ENCODE peak calls at places on chromosomes 12 and 14, in five cellular contexts. One of them, this sample, is unnamed.
A peak's percentile ranks its signal among the peaks of the same experiment; 100 is the strongest.

GRCh38 chr14:80167793-80168448 is 43.4 kb downstream of the DIO2 start:
- ATAC-seq in activated T-cell treated with anti-CD3 and anti-CD28 coated beads, Interleukin-2, amount 50 U/mL, for 4 hours: no peak
- ATAC-seq in left lobe of liver: no peak
- ATAC-seq in omental fat pad: no peak
- ATAC-seq in left ventricle myocardium superior: peak; percentile 97
- ATAC-seq in this sample: no peak

GRCh38 chr14:73760598-73761586 is 46.7 kb upstream of the PNMA1 start:
- ATAC-seq in activated T-cell treated with anti-CD3 and anti-CD28 coated beads, Interleukin-2, amount 50 U/mL, for 4 hours: peak; percentile 0
- ATAC-seq in left lobe of liver: no peak
- ATAC-seq in omental fat pad: no peak
- ATAC-seq in left ventricle myocardium superior: no peak
- ATAC-seq in this sample: no peak

GRCh38 chr14:101835166-101835557 is 73.7 kb downstream of the PPP2R5C start:
- ATAC-seq in activated T-cell treated with anti-CD3 and anti-CD28 coated beads, Interleukin-2, amount 50 U/mL, for 4 hours: no peak
- ATAC-seq in left lobe of liver: no peak
- ATAC-seq in omental fat pad: no peak
- ATAC-seq in left ventricle myocardium superior: peak; percentile 13
- ATAC-seq in this sample: no peak

GRCh38 chr12:119740835-119741234 is 72.9 kb downstream of the PRKAB1 start:
- ATAC-seq in activated T-cell treated with anti-CD3 and anti-CD28 coated beads, Interleukin-2, amount 50 U/mL, for 4 hours: no peak
- ATAC-seq in left lobe of liver: no peak
- ATAC-seq in omental fat pad: no peak
- ATAC-seq in left ventricle myocardium superior: no peak
- ATAC-seq in this sample: no peak

GRCh38 chr12:120903382-120903817 is 758 bp downstream of the SPPL3 start:
- ATAC-seq in activated T-cell treated with anti-CD3 and anti-CD28 coated beads, Interleukin-2, amount 50 U/mL, for 4 hours: peak; percentile 49
- ATAC-seq in left lobe of liver: peak; percentile 76
- ATAC-seq in omental fat pad: peak; percentile 51
- ATAC-seq in left ventricle myocardium superior: peak; percentile 50
- ATAC-seq in this sample: peak; percentile 70

GRCh38 chr12:76274699-76275098 is 73.5 kb downstream of the BBS10 start:
- ATAC-seq in activated T-cell treated with anti-CD3 and anti-CD28 coated beads, Interleukin-2, amount 50 U/mL, for 4 hours: peak; percentile 82
- ATAC-seq in left lobe of liver: no peak
- ATAC-seq in omental fat pad: no peak
- ATAC-seq in left ventricle myocardium superior: no peak
- ATAC-seq in this sample: peak; percentile 94

GRCh38 chr14:75141967-75142366 is 15.1 kb upstream of the NEK9 start:
- ATAC-seq in activated T-cell treated with anti-CD3 and anti-CD28 coated beads, Interleukin-2, amount 50 U/mL, for 4 hours: peak; percentile 66
- ATAC-seq in left lobe of liver: peak; percentile 54
- ATAC-seq in omental fat pad: no peak
- ATAC-seq in left ventricle myocardium superior: peak; percentile 24
- ATAC-seq in this sample: no peak

GRCh38 chr12:69022674-69023073 is 89.7 kb upstream of the CPM start:
- ATAC-seq in activated T-cell treated with anti-CD3 and anti-CD28 coated beads, Interleukin-2, amount 50 U/mL, for 4 hours: no peak
- ATAC-seq in left lobe of liver: no peak
- ATAC-seq in omental fat pad: no peak
- ATAC-seq in left ventricle myocardium superior: no peak
- ATAC-seq in this sample: peak; percentile 24

GRCh38 chr14:95294320-95294719 is 25.4 kb downstream of the CLMN start:
- ATAC-seq in activated T-cell treated with anti-CD3 and anti-CD28 coated beads, Interleukin-2, amount 50 U/mL, for 4 hours: no peak
- ATAC-seq in left lobe of liver: no peak
- ATAC-seq in omental fat pad: no peak
- ATAC-seq in left ventricle myocardium superior: no peak
- ATAC-seq in this sample: no peak

GRCh38 chr12:639566-639965 is 23.7 kb downstream of the NINJ2 start:
- ATAC-seq in activated T-cell treated with anti-CD3 and anti-CD28 coated beads, Interleukin-2, amount 50 U/mL, for 4 hours: peak; percentile 48
- ATAC-seq in left lobe of liver: no peak
- ATAC-seq in omental fat pad: no peak
- ATAC-seq in left ventricle myocardium superior: no peak
- ATAC-seq in this sample: peak; percentile 78

GRCh38 chr12:111753144-111753881 is 13.4 kb upstream of the ALDH2 start:
- ATAC-seq in activated T-cell treated with anti-CD3 and anti-CD28 coated beads, Interleukin-2, amount 50 U/mL, for 4 hours: no peak
- ATAC-seq in left lobe of liver: peak; percentile 86
- ATAC-seq in omental fat pad: peak; percentile 90
- ATAC-seq in left ventricle myocardium superior: peak; percentile 75
- ATAC-seq in this sample: no peak

GRCh38 chr14:85512491-85512890 is 17.5 kb upstream of the FLRT2 start:
- ATAC-seq in activated T-cell treated with anti-CD3 and anti-CD28 coated beads, Interleukin-2, amount 50 U/mL, for 4 hours: no peak
- ATAC-seq in left lobe of liver: no peak
- ATAC-seq in omental fat pad: no peak
- ATAC-seq in left ventricle myocardium superior: no peak
- ATAC-seq in this sample: no peak

GRCh38 chr14:99755068-99755405 is 38.2 kb upstream of the EML1 start:
- ATAC-seq in activated T-cell treated with anti-CD3 and anti-CD28 coated beads, Interleukin-2, amount 50 U/mL, for 4 hours: no peak
- ATAC-seq in left lobe of liver: no peak
- ATAC-seq in omental fat pad: no peak
- ATAC-seq in left ventricle myocardium superior: peak; percentile 54
- ATAC-seq in this sample: no peak

GRCh38 chr14:24900281-24900868 is 149.6 kb downstream of the STXBP6 start:
- ATAC-seq in activated T-cell treated with anti-CD3 and anti-CD28 coated beads, Interleukin-2, amount 50 U/mL, for 4 hours: no peak
- ATAC-seq in left lobe of liver: no peak
- ATAC-seq in omental fat pad: peak; percentile 44
- ATAC-seq in left ventricle myocardium superior: peak; percentile 90
- ATAC-seq in this sample: no peak

GRCh38 chr14:52730708-52731111 is 744 bp downstream of the STYX start:
- ATAC-seq in activated T-cell treated with anti-CD3 and anti-CD28 coated beads, Interleukin-2, amount 50 U/mL, for 4 hours: no peak
- ATAC-seq in left lobe of liver: peak; percentile 26
- ATAC-seq in omental fat pad: no peak
- ATAC-seq in left ventricle myocardium superior: no peak
- ATAC-seq in this sample: no peak

GRCh38 chr12:107372229-107372658 is 278.9 kb upstream of the CRY1 start:
- ATAC-seq in activated T-cell treated with anti-CD3 and anti-CD28 coated beads, Interleukin-2, amount 50 U/mL, for 4 hours: peak; percentile 41
- ATAC-seq in left lobe of liver: no peak
- ATAC-seq in omental fat pad: no peak
- ATAC-seq in left ventricle myocardium superior: no peak
- ATAC-seq in this sample: peak; percentile 61